ENCODE peak calls at places on chromosomes 11 and 22, in eight cellular contexts. K is T1000; V is RWPE1; P is PC-9; M is mesenteric fat pad; A is HepG2; O is activated CD8-positive, alpha-beta T cell treated with anti-CD3 and anti-CD28 coated beads for 36 hours; J is AG09309. W is an unnamed sample.

GRCh38 chr11:35735903-35736302 is 73.3 kb downstream of the TRIM44 start:
- DNase-seq in K (no peak), V (no peak), P (no peak), M (no peak), A (no peak), O (no peak), J (no peak), W (no peak)

GRCh38 chr22:32665676-32666075 is 135.8 kb upstream of the TIMP3 start:
- DNase-seq in K (no peak), V (peak; percentile 80), P (peak; percentile 75), M (no peak), A (no peak), O (no peak), J (no peak), W (no peak)

GRCh38 chr11:117941163-117941707 is 12.0 kb upstream of the TMPRSS13 start:
- DNase-seq in K (no peak), V (peak; percentile 73), P (peak; percentile 96), M (peak; percentile 75), A (no peak), O (no peak), J (no peak), W (no peak)

GRCh38 chr11:122202951-122203456 is 87.0 kb upstream of the BLID start:
- DNase-seq in K (peak; percentile 53), V (peak; percentile 81), P (no peak), M (peak; percentile 92), A (peak; percentile 17), O (peak; percentile 48), J (peak; percentile 41), W (peak; percentile 42)

GRCh38 chr11:68214173-68215086 is 1.3 kb upstream of the KMT5B start:
- DNase-seq in K (peak; percentile 34), V (no peak), P (no peak), M (no peak), A (no peak), O (peak; percentile 23), J (no peak), W (no peak)

GRCh38 chr11:83523676-83524075 is 237.5 kb upstream of the CCDC90B start:
- DNase-seq in K (no peak), V (no peak), P (peak; percentile 29), M (no peak), A (no peak), O (no peak), J (no peak), W (no peak)

GRCh38 chr11:11072067-11072466 is 214.2 kb upstream of the ZBED5 start:
- DNase-seq in K (no peak), V (peak; percentile 84), P (no peak), M (no peak), A (no peak), O (no peak), J (no peak), W (no peak)

GRCh38 chr22:37231406-37232139 is 12.5 kb downstream of the RAC2 start:
- DNase-seq in K (no peak), V (no peak), P (no peak), M (no peak), A (no peak), O (peak; percentile 87), J (no peak), W (no peak)

GRCh38 chr11:19382131-19382611 is 141.4 kb upstream of the E2F8 start:
- DNase-seq in K (no peak), V (no peak), P (peak; percentile 26), M (no peak), A (no peak), O (no peak), J (no peak), W (no peak)

GRCh38 chr11:118060879-118061278 is 16.0 kb upstream of the TMPRSS4 start:
- DNase-seq in K (no peak), V (no peak), P (peak; percentile 31), M (peak; percentile 89), A (no peak), O (no peak), J (no peak), W (no peak)

GRCh38 chr11:67457453-67457852 is 2.3 kb downstream of the CABP4 start:
- DNase-seq in K (no peak), V (no peak), P (no peak), M (no peak), A (no peak), O (no peak), J (no peak), W (no peak)

GRCh38 chr22:36580371-36580770 is 51.4 kb upstream of the EIF3D start:
- DNase-seq in K (no peak), V (no peak), P (no peak), M (no peak), A (no peak), O (no peak), J (no peak), W (no peak)

GRCh38 chr22:46237453-46238158 is 12.5 kb downstream of the CDPF1 start:
- DNase-seq in K (no peak), V (no peak), P (no peak), M (peak; percentile 79), A (no peak), O (no peak), J (no peak), W (no peak)

GRCh38 chr11:32210601-32211000 is 119.7 kb downstream of the RCN1 start:
- DNase-seq in K (no peak), V (peak; percentile 18), P (no peak), M (no peak), A (no peak), O (no peak), J (peak; percentile 4), W (no peak)

GRCh38 chr22:28911777-28912669 is 28.7 kb downstream of the ZNRF3 start:
- DNase-seq in K (peak; percentile 13), V (no peak), P (peak; percentile 62), M (peak; percentile 22), A (peak; percentile 89), O (no peak), J (no peak), W (no peak)

GRCh38 chr11:627273-627585 is 248 bp upstream of the SCT start:
- DNase-seq in K (no peak), V (no peak), P (no peak), M (no peak), A (no peak), O (no peak), J (no peak), W (no peak)

GRCh38 chr11:64710418-64711137 is 12.4 kb downstream of the NRXN2 start:
- DNase-seq in K (no peak), V (peak; percentile 32), P (no peak), M (no peak), A (no peak), O (no peak), J (no peak), W (no peak)

GRCh38 chr22:49062155-49063039 is 765.3 kb downstream of the BRD1 start:
- DNase-seq in K (no peak), V (no peak), P (no peak), M (no peak), A (no peak), O (no peak), J (no peak), W (no peak)

GRCh38 chr11:116207781-116208180 is 565.0 kb downstream of the BUD13 start:
- DNase-seq in K (no peak), V (no peak), P (no peak), M (no peak), A (no peak), O (no peak), J (no peak), W (no peak)